ENCODE peak calls at places on chromosomes 13 and 19, in nine cellular contexts. D is vagina, Q is glutamatergic neuron, T is psoas muscle, U is Calu3, A is suprapubic skin, F is GM10248, J is heart left ventricle, N is fibroblast of mammary gland. L is an unnamed sample.

GRCh38 chr13:51938454-51938853 is 72.8 kb downstream of the ATP7B start:
- DNase-seq in N (no peak), T (no peak), J (no peak), U (no peak), A (no peak), D (no peak), Q (no peak), F (no peak), L (no peak)

GRCh38 chr13:71677114-71677513 is 189.9 kb downstream of the DACH1 start:
- DNase-seq in J (no peak), F (no peak), Q (no peak), N (no peak), A (no peak), U (no peak), T (no peak), D (no peak), L (no peak)

GRCh38 chr13:64505511-64505910 is 2724.6 kb downstream of the PCDH9 start:
- DNase-seq in U (no peak), J (no peak), N (peak), T (no peak), Q (no peak), A (no peak), D (no peak), F (no peak), L (no peak)

GRCh38 chr13:50843256-50844043 is at the start of gene DLEU7:
- DNase-seq in N (no peak), U (no peak), F (no peak), J (no peak), Q (peak), D (no peak), A (no peak), T (peak), L (peak)

GRCh38 chr19:43455321-43456113 is 9.9 kb downstream of the LYPD3 start:
- DNase-seq in A (no peak), N (no peak), J (no peak), T (no peak), F (no peak), U (no peak), Q (no peak), D (no peak), L (no peak)

GRCh38 chr13:32105653-32106313 is 74.2 kb downstream of the FRY start:
- DNase-seq in U (no peak), D (no peak), J (no peak), A (no peak), N (no peak), T (no peak), Q (no peak), F (no peak), L (no peak)

GRCh38 chr19:30320466-30320865 is 51.7 kb upstream of the ZNF536 start:
- DNase-seq in A (peak), N (no peak), T (no peak), D (no peak), U (no peak), J (no peak), Q (no peak), F (no peak), L (no peak)

GRCh38 chr19:52673014-52673413 is 34.9 kb upstream of the ZNF83 start:
- DNase-seq in J (no peak), N (no peak), T (no peak), Q (no peak), A (no peak), U (no peak), F (no peak), D (no peak), L (no peak)

GRCh38 chr13:84032116-84032515 is 149.8 kb upstream of the SLITRK1 start:
- DNase-seq in D (no peak), Q (no peak), U (no peak), N (peak), A (no peak), T (no peak), F (no peak), J (no peak), L (no peak)

GRCh38 chr19:28569132-28570114 is 643.5 kb downstream of the UQCRFS1 start:
- DNase-seq in N (no peak), T (no peak), U (no peak), J (no peak), A (no peak), Q (no peak), D (no peak), F (no peak), L (no peak)

GRCh38 chr13:73451120-73452029 is 392.6 kb downstream of the KLF5 start:
- DNase-seq in U (no peak), J (no peak), T (no peak), D (no peak), N (no peak), F (no peak), Q (no peak), A (no peak), L (no peak)

DNA sequence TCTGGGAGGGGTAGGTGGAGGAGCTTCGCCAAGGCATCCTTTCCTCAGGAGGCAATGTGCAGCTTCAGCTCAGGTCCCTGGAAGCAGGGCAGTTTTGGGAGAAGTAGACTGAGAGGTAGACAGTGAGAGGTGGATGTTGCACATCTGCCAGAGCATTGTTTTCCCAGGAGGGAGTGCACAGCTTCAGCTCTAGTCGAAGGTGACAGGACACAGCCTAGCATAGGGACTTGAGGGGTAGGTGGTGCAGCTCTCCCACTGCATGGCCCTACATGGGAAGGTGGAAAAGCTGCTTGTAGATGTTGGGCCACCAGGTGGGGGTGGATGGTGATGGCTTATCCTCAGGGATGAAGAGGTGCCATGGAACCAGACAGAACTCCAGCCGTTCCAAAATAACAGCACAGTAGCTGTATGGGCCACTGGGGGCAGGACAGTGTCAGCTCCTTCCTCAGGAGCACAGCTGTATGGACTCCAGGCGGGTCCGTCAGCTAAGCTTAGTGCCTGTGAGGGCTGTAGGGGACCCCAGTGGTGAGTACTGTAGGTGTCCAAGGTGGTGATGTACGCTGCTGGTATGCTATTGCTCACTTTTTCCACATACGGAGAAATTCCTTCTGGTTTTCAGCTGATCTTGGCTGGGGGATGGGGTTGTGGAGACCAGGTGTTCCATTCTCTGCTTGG is 17.4 kb upstream of the ZNF543 start:
- DNase-seq in A (no peak), Q (no peak), T (no peak), J (no peak), D (no peak), F (no peak), U (no peak), N (no peak), L (no peak)
- TF ChIP-seq CTCF in A (no peak), Q (no peak), T (no peak), J (no peak), D (no peak), F (no peak), U (no peak), N (no peak), L (no peak)

DNA sequence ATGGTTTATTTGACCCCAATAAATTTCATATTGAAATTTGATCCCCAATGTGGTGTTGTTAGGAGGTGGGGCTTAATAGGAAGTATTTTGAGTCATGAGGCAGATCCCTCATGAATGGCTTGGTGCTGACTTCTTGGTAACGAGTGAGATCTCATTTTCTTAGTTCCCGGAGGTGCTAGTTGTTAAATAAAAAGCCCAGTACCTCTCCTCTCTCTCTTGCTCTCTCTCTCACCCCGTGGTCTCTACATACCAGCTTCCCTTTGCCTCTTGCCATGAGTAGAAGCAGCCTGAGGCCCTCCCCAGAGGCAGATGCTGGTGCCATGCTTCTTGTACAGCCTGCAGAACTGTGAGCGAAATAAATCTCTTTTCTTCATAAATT is 39.4 kb upstream of the KATNAL1 start:
- DNase-seq in A (no peak), Q (no peak), T (no peak), D (no peak), U (no peak), N (no peak), J (no peak), F (no peak), L (no peak)
- TF ChIP-seq CTCF in A (no peak), Q (no peak), T (no peak), D (no peak), U (no peak), N (no peak), J (no peak), F (no peak), L (no peak)

GRCh38 chr19:5170329-5170745 is 170.3 kb downstream of the PTPRS start:
- DNase-seq in J (no peak), D (no peak), U (peak), N (no peak), F (no peak), Q (peak), A (no peak), T (no peak), L (peak)
- TF ChIP-seq CTCF in J (peak), D (peak), U (no peak), N (peak), F (peak), Q (peak), A (peak), T (peak), L (no peak)

DNA sequence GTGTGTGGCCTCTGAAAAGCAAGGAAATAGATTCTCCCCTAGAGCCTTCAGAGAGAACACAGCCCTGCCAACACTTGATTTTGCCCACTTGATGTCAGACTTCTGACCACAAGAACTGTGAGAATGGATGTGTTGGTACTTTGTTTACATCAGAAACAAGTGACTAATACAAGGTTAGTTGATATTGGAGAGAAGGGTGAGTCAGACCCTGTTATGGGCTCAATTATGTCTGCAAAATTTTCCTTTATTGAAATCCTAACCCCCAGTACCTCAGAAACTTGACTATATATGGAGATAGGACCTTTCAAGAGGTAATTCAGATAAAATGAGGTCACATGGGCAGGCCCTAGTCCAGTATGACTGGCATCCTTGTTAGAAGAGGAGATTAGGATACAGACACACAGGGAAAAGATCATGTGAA is 226.7 kb downstream of the RFC3 start:
- DNase-seq in N (peak), J (no peak), A (no peak), F (no peak), U (peak), T (no peak), D (no peak), Q (no peak), L (no peak)
- TF ChIP-seq CTCF in N (no peak), J (no peak), A (no peak), F (no peak), U (no peak), T (no peak), D (no peak), Q (no peak), L (no peak)

DNA sequence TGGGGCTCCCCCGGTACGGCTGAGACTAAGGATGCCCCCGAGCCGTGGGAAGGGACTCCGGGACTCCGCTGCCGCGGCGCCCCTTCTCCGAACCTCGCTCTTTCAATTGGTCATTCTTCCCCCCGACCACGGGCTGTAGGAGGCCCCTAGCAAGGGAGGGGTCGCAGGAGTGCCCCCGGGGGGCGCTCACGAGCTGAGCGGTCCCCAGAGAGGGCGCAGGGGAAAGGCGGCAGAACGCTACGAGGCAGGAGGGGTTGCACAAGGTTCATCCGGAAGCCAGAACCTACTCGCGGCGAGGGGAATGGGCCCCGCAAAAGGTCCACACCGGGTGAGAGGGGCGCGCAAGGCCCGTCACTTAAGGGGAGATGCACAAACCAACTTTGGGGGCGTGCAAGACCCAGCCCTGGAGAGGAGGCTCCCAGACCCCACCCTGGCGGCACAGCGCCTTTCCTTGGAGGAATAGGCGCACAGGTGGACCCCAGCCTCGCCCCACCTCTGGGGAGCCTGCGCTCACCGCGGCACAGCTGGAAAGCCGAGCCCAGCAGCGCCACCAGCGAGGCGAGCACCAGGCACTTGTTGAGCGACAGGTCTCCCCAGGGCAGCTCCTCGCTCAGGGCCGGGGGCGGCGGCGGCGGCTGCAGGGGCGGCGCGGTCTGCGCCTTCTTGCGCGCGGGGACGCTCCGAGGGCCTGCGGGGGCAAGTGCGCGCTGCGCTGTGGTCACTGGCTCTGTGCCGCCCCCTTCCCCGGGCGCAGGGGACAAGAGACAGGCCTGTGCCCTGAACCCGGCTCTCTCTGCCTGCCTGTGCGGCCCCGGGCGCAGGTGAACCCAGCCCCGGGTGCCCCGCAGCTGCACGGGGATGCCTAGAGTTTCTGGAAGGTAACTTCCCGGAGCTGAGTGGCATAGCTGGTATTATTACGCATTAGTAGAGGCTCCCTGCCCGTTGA is 2.8 kb downstream of the JSRP1 start:
- DNase-seq in J (no peak), D (no peak), F (no peak), T (no peak), U (no peak), N (no peak), A (no peak), Q (peak), L (peak)
- TF ChIP-seq CTCF in J (no peak), D (no peak), F (peak), T (no peak), U (no peak), N (no peak), A (no peak), Q (peak), L (no peak)

GRCh38 chr13:87680298-87680697 is 9.1 kb downstream of the SLITRK5 start:
- DNase-seq in F (no peak), N (no peak), J (no peak), T (no peak), A (no peak), D (no peak), U (peak), Q (no peak), L (no peak)
- TF ChIP-seq CTCF in F (peak), N (no peak), J (no peak), T (no peak), A (no peak), D (no peak), U (no peak), Q (no peak), L (no peak)